ENCODE peak calls at places on chromosomes 5 and 9, in four cellular contexts. N is COR-L47; H is activated CD4-positive, CD25-positive, alpha-beta regulatory T cell; I is T-helper 1 cell. M is an unnamed sample.

GRCh38 chr5:134460551-134460950 is 48.9 kb upstream of the CDKN2AIPNL start:
- DNase-seq in I (no peak), H (no peak), N (no peak), M (no peak)

GRCh38 chr9:131697097-131697496 is 42.8 kb downstream of the RAPGEF1 start:
- DNase-seq in I (no peak), H (no peak), N (no peak), M (no peak)

GRCh38 chr5:78287833-78288232 is 6.7 kb downstream of the AP3B1 start:
- DNase-seq in I (no peak), H (no peak), N (no peak), M (no peak)

GRCh38 chr5:90940227-90940995 is 381.8 kb downstream of the ADGRV1 start:
- DNase-seq in N (peak; percentile 83), I (peak; percentile 45), H (no peak), M (peak; percentile 79)

GRCh38 chr5:95959964-95960801 is 1.5 kb downstream of the ELL2 start:
- DNase-seq in H (no peak), N (no peak), I (no peak), M (peak; percentile 44)

GRCh38 chr5:157802747-157803146 is 56.2 kb downstream of the CLINT1 start:
- DNase-seq in H (no peak), N (no peak), I (no peak), M (no peak)

GRCh38 chr5:135140805-135141204 is 106.8 kb upstream of the PITX1 start:
- DNase-seq in H (no peak), I (no peak), N (no peak), M (no peak)

GRCh38 chr5:177366528-177367322 is 9.0 kb downstream of the RGS14 start:
- DNase-seq in N (no peak), I (no peak), H (no peak), M (no peak)

GRCh38 chr9:14061921-14062320 is 252.0 kb downstream of the NFIB start:
- DNase-seq in N (no peak), H (no peak), I (no peak), M (no peak)

GRCh38 chr5:67577424-67577823 is 380.8 kb upstream of the CD180 start:
- DNase-seq in I (no peak), N (peak; percentile 16), H (no peak), M (no peak)

GRCh38 chr9:82127993-82128710 is 139.6 kb downstream of the SPATA31D1 start:
- DNase-seq in H (no peak), I (no peak), N (no peak), M (peak; percentile 56)

GRCh38 chr9:124450241-124450924 is at the start of gene ADGRD2:
- DNase-seq in H (no peak), N (peak; percentile 33), I (no peak), M (no peak)

GRCh38 chr9:4026925-4027324 is 272.9 kb downstream of the GLIS3 start:
- DNase-seq in N (no peak), I (no peak), H (no peak), M (no peak)

GRCh38 chr5:82183828-82184227 is 94.3 kb downstream of the RPS23 start:
- DNase-seq in H (no peak), I (peak; percentile 32), N (no peak), M (peak; percentile 59)

GRCh38 chr5:93926831-93927600 is 185.6 kb upstream of the POU5F2 start:
- DNase-seq in N (no peak), I (no peak), H (no peak), M (no peak)

GRCh38 chr9:104093162-104093561 is 947 bp upstream of the SMC2 start:
- DNase-seq in I (peak; percentile 4), H (no peak), N (peak; percentile 13), M (no peak)

GRCh38 chr9:105667867-105668266 is 5.6 kb downstream of the TAL2 start:
- DNase-seq in H (no peak), I (no peak), N (no peak), M (no peak)

GRCh38 chr9:76691761-76692313 is 72.4 kb upstream of the PCA3 start:
- DNase-seq in N (peak; percentile 62), I (no peak), H (no peak), M (no peak)

GRCh38 chr9:129280236-129281231 is 102.5 kb upstream of the IER5L start:
- DNase-seq in N (no peak), I (no peak), H (no peak), M (no peak)

GRCh38 chr9:132991351-132992300 is 13.1 kb downstream of the GFI1B start:
- DNase-seq in I (no peak), H (no peak), N (no peak), M (peak; percentile 27)

GRCh38 chr9:135602789-135603481 is 36.4 kb downstream of the GLT6D1 start:
- DNase-seq in I (peak; percentile 25), N (no peak), H (peak; percentile 36), M (peak; percentile 45)

GRCh38 chr5:132214491-132214890 is 13.2 kb downstream of the P4HA2 start:
- DNase-seq in I (no peak), N (no peak), H (no peak), M (no peak)

GRCh38 chr5:180142824-180143610 is 66.0 kb downstream of the RASGEF1C start:
- DNase-seq in I (no peak), H (no peak), N (no peak), M (no peak)

GRCh38 chr9:111897831-111898144 is 1.2 kb downstream of the UGCG start:
- DNase-seq in I (peak; percentile 27), H (no peak), N (no peak), M (peak; percentile 89)

GRCh38 chr9:13267743-13268142 is 11.7 kb downstream of the MPDZ start:
- DNase-seq in I (no peak), N (no peak), H (no peak), M (no peak)

GRCh38 chr5:123659006-123659405 is 147.0 kb downstream of the CSNK1G3 start:
- DNase-seq in N (no peak), I (no peak), H (no peak), M (no peak)

GRCh38 chr5:1477341-1477740 is 32.1 kb upstream of the SLC6A3 start:
- DNase-seq in I (no peak), H (no peak), N (no peak), M (no peak)

GRCh38 chr9:125418404-125418803 is 156.8 kb downstream of the GAPVD1 start:
- DNase-seq in N (no peak), I (no peak), H (no peak), M (no peak)

GRCh38 chr9:21730899-21731298 is 71.5 kb upstream of the MTAP start:
- DNase-seq in N (no peak), I (no peak), H (no peak), M (no peak)

GRCh38 chr5:1997640-1998347 is 115.1 kb upstream of the IRX4 start:
- DNase-seq in N (no peak), I (peak; percentile 4), H (no peak), M (no peak)

GRCh38 chr5:71939452-71939932 is 167.8 kb upstream of the MAP1B start:
- DNase-seq in N (peak; percentile 33), H (no peak), I (no peak), M (no peak)

GRCh38 chr5:163506726-163507125 is 1.3 kb downstream of the MAT2B start:
- DNase-seq in H (no peak), I (peak; percentile 31), N (no peak), M (peak; percentile 32)

GRCh38 chr5:195401-196160 is 4.3 kb downstream of the LRRC14B start:
- DNase-seq in I (no peak), H (no peak), N (no peak), M (no peak)

GRCh38 chr9:96566401-96567202 is 53.0 kb downstream of the CDC14B start:
- DNase-seq in H (peak; percentile 49), N (peak; percentile 21), I (peak; percentile 83), M (peak; percentile 75)

GRCh38 chr5:145347026-145347616 is 488.0 kb downstream of the PRELID2 start:
- DNase-seq in N (peak; percentile 6), H (no peak), I (no peak), M (peak; percentile 10)

GRCh38 chr5:132260714-132261615 is 3.5 kb downstream of the PDLIM4 start:
- DNase-seq in H (no peak), N (no peak), I (no peak), M (peak; percentile 54)